ENCODE peak calls at places on chromosomes 4 and X, in five cellular contexts. H is lower leg skin, P is neural crest cell, M is nephron progenitor cell, A is endothelial cell. Y is an unnamed sample.

GRCh38 chrX:10756365-10756915 is 136.1 kb upstream of the MID1 start:
- DNase-seq in M (no peak), P (no peak), A (no peak), H (no peak), Y (peak)

GRCh38 chrX:36626898-36627297 is 381.3 kb upstream of the FAM47C start:
- DNase-seq in A (no peak), M (no peak), P (no peak), H (no peak), Y (no peak)

GRCh38 chr4:112321768-112322684 is 24.9 kb downstream of the ALPK1 start:
- DNase-seq in H (peak), A (peak), P (peak), M (peak), Y (peak)

GRCh38 chrX:103215037-103215767 is at the start of gene BEX4:
- DNase-seq in A (peak), M (peak), H (peak), P (peak), Y (no peak)

GRCh38 chr4:70670332-70671014 is 4.2 kb upstream of the JCHAIN start:
- DNase-seq in A (no peak), P (no peak), H (no peak), M (no peak), Y (no peak)

GRCh38 chrX:12076046-12076445 is 62.2 kb upstream of the FRMPD4 start:
- DNase-seq in P (no peak), M (no peak), H (no peak), A (no peak), Y (no peak)

GRCh38 chr4:122712782-122713181 is 19.7 kb upstream of the BBS12 start:
- DNase-seq in A (no peak), M (no peak), H (no peak), P (no peak), Y (no peak)

GRCh38 chr4:142815834-142816233 is 30.3 kb downstream of the INPP4B start:
- DNase-seq in M (no peak), P (no peak), H (no peak), A (no peak), Y (peak)

GRCh38 chrX:425056-425455 is 38.3 kb upstream of the PPP2R3B start:
- DNase-seq in H (no peak), M (no peak), A (no peak), P (no peak), Y (no peak)

GRCh38 chrX:120238947-120239346 is 11.7 kb upstream of the ZBTB33 start:
- DNase-seq in A (no peak), P (no peak), M (no peak), H (no peak), Y (no peak)

DNA sequence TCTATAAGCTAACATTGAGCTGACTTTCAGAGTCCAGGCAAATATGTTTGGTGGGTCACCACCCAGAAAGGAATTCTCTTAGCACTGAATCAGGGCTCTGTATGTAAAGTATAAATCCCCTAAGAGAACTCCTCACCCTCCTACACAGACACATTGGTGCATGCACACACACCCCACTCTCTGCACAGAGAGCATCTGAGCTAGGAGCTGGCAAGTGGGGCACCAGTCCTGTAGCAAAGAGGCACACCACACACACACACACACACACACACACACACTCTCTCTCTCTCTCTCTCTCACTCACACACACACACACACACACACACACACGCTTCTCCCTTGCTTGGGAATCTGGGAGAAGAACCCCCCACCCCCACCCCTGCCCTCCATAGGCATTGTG is 3.2 kb downstream of the SLITRK2 start:
- DNase-seq in H (no peak), M (no peak), P (no peak), A (no peak), Y (no peak)
- TF ChIP-seq CTCF in H (no peak), M (no peak), P (no peak), A (no peak), Y (no peak)

GRCh38 chrX:109393859-109394258 is 88.0 kb downstream of the GUCY2F start:
- DNase-seq in P (no peak), M (peak), A (no peak), H (no peak), Y (no peak)
- TF ChIP-seq CTCF in P (no peak), M (peak), A (no peak), H (no peak), Y (no peak)

DNA sequence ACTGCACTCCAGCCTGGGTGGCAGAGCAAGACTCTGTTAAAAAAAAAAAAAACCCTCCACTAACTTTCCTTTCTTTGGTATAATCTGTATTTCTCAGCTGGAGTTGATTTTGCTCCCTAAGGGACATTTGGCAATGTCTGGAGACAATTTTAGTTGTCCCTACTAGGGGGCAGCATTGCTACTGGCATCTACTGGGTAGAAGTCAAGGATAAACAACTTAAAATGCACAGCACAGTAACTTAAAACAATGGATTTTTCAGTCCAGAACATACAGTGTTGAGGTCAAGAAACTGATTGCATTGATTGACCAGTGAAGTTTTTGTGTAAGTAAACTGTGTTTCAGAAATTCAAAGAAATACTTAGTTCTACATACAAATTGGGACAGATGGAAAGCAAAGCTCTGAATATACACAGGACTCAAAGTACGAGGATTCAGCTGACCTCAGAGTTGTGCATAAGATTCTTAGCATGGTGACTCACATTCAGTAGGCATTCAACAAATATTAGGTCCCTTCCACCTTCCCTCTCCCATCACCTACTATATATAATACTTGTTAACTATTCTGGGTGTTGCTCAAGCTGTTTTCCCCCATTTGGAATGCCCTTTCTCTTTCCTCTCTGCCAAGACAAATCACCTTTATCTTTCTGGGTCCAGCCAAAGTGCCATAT is 8.8 kb downstream of the DDX53 start:
- DNase-seq in P (no peak), M (no peak), A (no peak), H (no peak), Y (no peak)
- TF ChIP-seq CTCF in P (peak), M (peak), A (peak), H (no peak), Y (peak)

GRCh38 chr4:140571620-140572019 is 2.9 kb upstream of the UCP1 start:
- DNase-seq in M (no peak), H (no peak), P (no peak), A (no peak), Y (no peak)

GRCh38 chr4:140567722-140568121 is 1.0 kb downstream of the UCP1 start:
- DNase-seq in P (peak), H (no peak), M (peak), A (peak), Y (no peak)

GRCh38 chr4:140569307-140569638 is 512 bp upstream of the UCP1 start:
- DNase-seq in M (no peak), P (no peak), A (no peak), H (no peak), Y (no peak)

GRCh38 chr4:140568507-140569306 is at the start of gene UCP1:
- DNase-seq in A (peak), P (peak), M (peak), H (no peak), Y (no peak)
- TF ChIP-seq CTCF in A (no peak), P (no peak), M (no peak), H (no peak), Y (no peak)

GRCh38 chrX:42535233-42535632 is 242.7 kb downstream of the PPP1R2C start:
- DNase-seq in P (no peak), A (no peak), M (no peak), H (no peak), Y (no peak)

GRCh38 chrX:42533761-42534160 is 244.2 kb downstream of the PPP1R2C start:
- DNase-seq in H (no peak), M (no peak), P (no peak), A (no peak), Y (no peak)

GRCh38 chrX:42524374-42524773 is 253.6 kb downstream of the PPP1R2C start:
- DNase-seq in H (no peak), P (no peak), A (no peak), M (no peak), Y (no peak)

GRCh38 chrX:42531431-42531830 is 246.5 kb downstream of the PPP1R2C start:
- DNase-seq in M (no peak), A (no peak), P (no peak), H (no peak), Y (no peak)

DNA sequence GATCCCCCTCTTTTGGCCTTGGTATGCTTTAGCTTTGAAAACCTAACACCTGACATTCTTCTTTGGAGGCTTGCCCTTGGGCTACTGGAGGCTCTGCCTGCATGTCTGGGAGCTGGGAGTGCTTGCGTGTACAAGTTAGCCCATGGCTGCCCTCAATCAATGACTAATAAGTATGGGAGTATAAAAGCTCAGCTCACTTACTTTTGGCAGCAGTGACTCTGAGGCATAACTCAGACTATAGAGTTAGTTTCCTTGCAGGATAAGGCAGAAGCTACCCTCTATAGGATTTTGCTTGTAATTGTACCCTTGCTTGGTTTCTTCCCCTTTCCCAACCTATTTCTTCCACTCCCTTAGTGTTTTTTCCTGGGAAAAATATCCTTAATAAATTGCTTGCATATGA is 247.9 kb downstream of the PPP1R2C start:
- DNase-seq in H (no peak), A (no peak), M (no peak), P (no peak), Y (peak)
- TF ChIP-seq CTCF in H (no peak), A (no peak), M (no peak), P (no peak), Y (peak)

Y was measured in AG09319.